ENCODE peak calls at places on chromosomes 4 and X, in six cellular contexts. E, G, Z, P, R and T are unnamed samples.

GRCh38 chr4:37993806-37994205 is 33.6 kb downstream of the PTTG2 start:
- DNase-seq in E (no peak), G (no peak), Z (no peak), P (no peak), R (peak), T (no peak)

GRCh38 chr4:37138019-37138653 is 106.4 kb upstream of the NWD2 start:
- DNase-seq in E (no peak), G (no peak), Z (no peak), P (no peak), R (no peak), T (no peak)

GRCh38 chrX:68881911-68882310 is 53.1 kb downstream of the EFNB1 start:
- DNase-seq in E (no peak), G (no peak), Z (no peak), P (no peak), R (no peak), T (no peak)

GRCh38 chrX:30065226-30065625 is 150.1 kb upstream of the MAGEB2 start:
- DNase-seq in E (no peak), G (no peak), Z (peak), P (no peak), R (no peak), T (no peak)

GRCh38 chrX:9912341-9912740 is 54.8 kb upstream of the CLDN34 start:
- DNase-seq in E (no peak), G (no peak), Z (peak), P (no peak), R (no peak), T (no peak)

GRCh38 chrX:51144828-51145442 is 187.7 kb upstream of the NUDT10 start:
- DNase-seq in E (no peak), G (no peak), Z (peak), P (no peak), R (no peak), T (peak)

GRCh38 chrX:13952581-13952980 is 77.1 kb downstream of the GEMIN8 start:
- DNase-seq in E (no peak), G (no peak), Z (no peak), P (no peak), R (no peak), T (no peak)

GRCh38 chr4:147325566-147325965 is 155.3 kb upstream of the EDNRA start:
- DNase-seq in E (no peak), G (no peak), Z (no peak), P (no peak), R (no peak), T (no peak)

GRCh38 chrX:26788402-26788998 is 572.5 kb downstream of the MAGEB5 start:
- DNase-seq in E (no peak), G (no peak), Z (no peak), P (no peak), R (no peak), T (no peak)

GRCh38 chr4:38740303-38740702 is 42.5 kb downstream of the TLR10 start:
- DNase-seq in E (no peak), G (no peak), Z (no peak), P (no peak), R (no peak), T (no peak)

GRCh38 chrX:32571579-32571978 is 639.8 kb downstream of the DMD start:
- DNase-seq in E (no peak), G (no peak), Z (peak), P (no peak), R (no peak), T (no peak)

GRCh38 chr4:138736362-138736761 is 279.2 kb upstream of the NOCT start:
- DNase-seq in E (no peak), G (no peak), Z (peak), P (no peak), R (no peak), T (no peak)

GRCh38 chrX:77276742-77277141 is 170.4 kb upstream of the FGF16 start:
- DNase-seq in E (no peak), G (no peak), Z (no peak), P (no peak), R (no peak), T (no peak)

GRCh38 chr4:139243448-139244365 is 36.3 kb downstream of the MGARP start:
- DNase-seq in E (no peak), G (no peak), Z (peak), P (no peak), R (no peak), T (no peak)

GRCh38 chrX:65476564-65476963 is 58.0 kb downstream of the LAS1L start:
- DNase-seq in E (no peak), G (no peak), Z (no peak), P (no peak), R (no peak), T (no peak)

GRCh38 chrX:153474718-153475117 is 4.3 kb upstream of the HAUS7 start:
- DNase-seq in E (no peak), G (no peak), Z (peak), P (peak), R (peak), T (peak)

GRCh38 chr4:47071863-47072441 is 40.6 kb downstream of the GABRB1 start:
- DNase-seq in E (no peak), G (no peak), Z (peak), P (no peak), R (no peak), T (no peak)

GRCh38 chr4:8393593-8394038 is 46.9 kb downstream of the ACOX3 start:
- DNase-seq in E (peak), G (no peak), Z (peak), P (peak), R (no peak), T (peak)

GRCh38 chr4:8167291-8167690 is 8.7 kb upstream of the ABLIM2 start:
- DNase-seq in E (no peak), G (no peak), Z (no peak), P (no peak), R (no peak), T (no peak)

GRCh38 chr4:109729563-109730293 is at the start of gene PLA2G12A:
- DNase-seq in E (no peak), G (peak), Z (peak), P (peak), R (peak), T (peak)

GRCh38 chr4:142354794-142355416 is 491.2 kb downstream of the INPP4B start:
- DNase-seq in E (no peak), G (no peak), Z (no peak), P (no peak), R (no peak), T (no peak)

GRCh38 chrX:1788300-1788911 is 173.5 kb downstream of the ASMT start:
- DNase-seq in E (peak), G (no peak), Z (no peak), P (no peak), R (no peak), T (no peak)

GRCh38 chr4:147780137-147780777 is 48.4 kb downstream of the ARHGAP10 start:
- DNase-seq in E (no peak), G (no peak), Z (no peak), P (peak), R (no peak), T (no peak)

GRCh38 chr4:144499777-144500176 is 146.2 kb upstream of the HHIP start:
- DNase-seq in E (no peak), G (no peak), Z (no peak), P (no peak), R (no peak), T (no peak)

GRCh38 chr4:156581282-156581681 is 390.3 kb downstream of the PDGFC start:
- DNase-seq in E (no peak), G (no peak), Z (no peak), P (no peak), R (no peak), T (no peak)

GRCh38 chrX:105653891-105654290 is 168.4 kb upstream of the NRK start:
- DNase-seq in E (no peak), G (no peak), Z (peak), P (no peak), R (no peak), T (no peak)

GRCh38 chr4:182973421-182974340 is 56.5 kb upstream of the DCTD start:
- DNase-seq in E (no peak), G (no peak), Z (peak), P (no peak), R (no peak), T (no peak)

GRCh38 chrX:27336466-27337091 is 126.6 kb downstream of the PPP4R3C start:
- DNase-seq in E (no peak), G (no peak), Z (no peak), P (peak), R (no peak), T (peak)

GRCh38 chr4:89420507-89420906 is 112.9 kb upstream of the GPRIN3 start:
- DNase-seq in E (no peak), G (no peak), Z (peak), P (no peak), R (no peak), T (no peak)

GRCh38 chrX:24306430-24306829 is 7.4 kb downstream of the SUPT20HL2 start:
- DNase-seq in E (no peak), G (no peak), Z (no peak), P (no peak), R (no peak), T (no peak)

GRCh38 chr4:139454646-139455045 is 725 bp downstream of the RAB33B start:
- DNase-seq in E (no peak), G (no peak), Z (no peak), P (no peak), R (no peak), T (no peak)

GRCh38 chr4:37715889-37716402 is 29.8 kb upstream of the RELL1 start:
- DNase-seq in E (no peak), G (no peak), Z (peak), P (peak), R (no peak), T (no peak)

GRCh38 chrX:53255738-53256191 is 25.6 kb downstream of the IQSEC2 start:
- DNase-seq in E (no peak), G (no peak), Z (no peak), P (no peak), R (no peak), T (no peak)

GRCh38 chr4:41155194-41155830 is 59.0 kb downstream of the APBB2 start:
- DNase-seq in E (no peak), G (no peak), Z (peak), P (no peak), R (no peak), T (no peak)

GRCh38 chr4:1543561-1543960 is 137.3 kb upstream of the NKX1-1 start:
- DNase-seq in E (no peak), G (no peak), Z (no peak), P (no peak), R (peak), T (no peak)

GRCh38 chrX:112803060-112803459 is 37.6 kb downstream of the AMOT start:
- DNase-seq in E (no peak), G (no peak), Z (no peak), P (no peak), R (no peak), T (no peak)

GRCh38 chr4:127997534-127998388 is 32.6 kb downstream of the ABHD18 start:
- DNase-seq in E (no peak), G (no peak), Z (peak), P (no peak), R (no peak), T (no peak)

DNA sequence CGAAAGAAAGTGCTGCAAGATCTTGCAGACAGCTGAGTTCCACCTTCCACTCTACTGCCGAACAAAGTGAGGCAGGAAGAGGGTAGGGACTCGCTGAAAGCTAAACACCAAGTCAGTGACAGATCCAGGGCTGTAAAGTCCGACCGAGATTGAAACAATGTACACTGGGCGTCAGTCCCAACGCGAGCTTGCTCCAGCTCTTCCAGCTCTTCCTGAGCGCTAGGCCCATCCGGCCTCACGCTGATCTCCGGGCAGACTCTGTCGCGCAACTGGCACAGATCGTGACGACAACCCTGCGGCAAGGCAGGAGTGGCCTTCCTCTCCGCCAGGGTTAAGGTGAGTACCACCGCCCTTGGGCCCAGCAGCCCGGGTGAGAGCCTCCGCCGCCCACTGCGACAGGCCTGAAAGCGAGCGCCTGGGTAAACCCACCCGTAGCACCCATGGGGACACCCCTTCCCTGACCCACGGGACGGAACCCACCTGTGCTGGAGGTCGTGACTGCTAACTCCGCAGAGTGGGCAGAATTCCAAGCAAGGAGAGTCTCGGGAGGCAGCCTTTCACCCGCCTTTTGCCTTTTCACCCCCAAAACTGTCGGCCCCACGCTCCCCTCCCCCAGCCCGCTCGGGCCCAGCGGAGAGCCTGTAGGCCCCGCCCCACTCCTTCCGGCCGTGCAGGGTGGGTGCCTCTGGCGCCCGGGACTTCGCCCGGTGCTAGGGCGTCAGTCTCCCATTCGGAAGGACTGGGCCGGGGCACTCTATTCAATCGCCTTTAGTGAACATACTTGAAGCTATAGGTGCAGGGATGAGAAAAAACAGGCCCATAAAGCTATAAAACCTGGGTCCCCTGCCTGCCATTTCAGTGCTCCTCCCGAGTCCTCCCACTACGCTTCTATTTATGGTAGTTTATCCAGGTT is at the start of gene TMLHE:
- DNase-seq in E (no peak), G (peak), Z (peak), P (peak), R (peak), T (peak)
- H3K27ac ChIP-seq in E (peak), G (peak), Z (peak), P (peak), R (peak), T (peak)

DNA sequence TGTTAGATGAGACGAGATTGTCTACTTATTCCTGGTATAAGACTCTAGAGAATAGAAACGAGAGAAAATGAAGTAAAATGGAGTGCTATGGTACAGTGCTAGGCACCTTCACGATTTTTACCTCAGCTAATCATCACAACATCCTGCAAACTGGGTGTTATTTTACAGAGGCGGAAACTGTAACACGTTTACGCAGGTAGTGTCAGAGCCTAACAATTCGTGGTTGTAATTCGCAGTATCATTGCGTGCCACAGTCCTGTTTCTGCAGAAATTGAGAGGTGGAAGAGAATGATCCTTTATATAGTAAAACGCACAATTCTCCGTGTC is 383 bp upstream of the TBC1D19 start:
- DNase-seq in E (no peak), G (no peak), Z (peak), P (no peak), R (no peak), T (no peak)
- TF ChIP-seq CTCF in E (no peak), G (no peak), Z (no peak), P (no peak), R (no peak), T (no peak)

DNA sequence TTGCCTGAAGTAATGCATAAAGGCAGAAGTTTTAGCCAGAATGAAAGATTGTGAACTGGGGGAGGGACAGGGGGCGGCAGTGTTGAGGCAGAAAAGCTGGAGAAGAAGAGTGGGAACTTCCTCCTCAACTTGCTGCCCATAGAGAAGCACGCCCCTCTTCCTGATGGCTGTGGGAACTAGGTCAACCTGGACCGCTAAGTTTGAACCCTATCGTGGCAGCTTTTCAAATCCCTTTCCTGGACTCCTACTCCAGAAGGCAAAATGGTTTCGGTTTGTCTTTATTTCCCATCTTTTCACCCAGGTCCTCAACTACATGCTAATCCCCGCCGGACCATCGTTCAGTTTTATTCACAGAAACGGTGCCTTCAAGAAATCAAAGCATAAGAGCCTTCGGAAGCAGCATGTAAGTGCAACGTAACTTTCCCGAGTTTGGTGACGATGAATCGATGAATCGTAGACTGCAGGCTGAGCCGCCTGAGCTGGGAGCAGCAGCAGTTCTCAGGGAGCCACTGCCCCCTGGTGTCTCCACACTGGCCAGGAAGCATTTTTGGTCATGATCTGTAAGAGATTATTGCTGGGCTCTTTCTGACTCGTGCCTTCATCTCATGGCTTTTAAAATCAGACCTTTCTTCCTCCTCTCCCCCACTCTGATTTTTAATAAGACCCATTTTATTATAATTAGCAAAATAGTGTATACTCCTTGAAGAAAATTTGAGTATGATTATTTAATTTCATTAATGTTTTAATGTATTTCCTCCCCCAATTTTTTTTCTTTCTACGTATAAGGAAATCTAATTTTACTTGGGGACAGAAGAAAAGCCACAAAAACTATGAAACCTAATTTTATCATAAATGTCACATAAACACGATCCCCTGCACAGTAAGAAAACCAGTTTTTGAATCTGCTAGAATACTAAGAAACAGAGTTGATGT is 21.4 kb downstream of the SPINK2 start:
- DNase-seq in E (peak), G (peak), Z (peak), P (peak), R (no peak), T (peak)
- H3K27ac ChIP-seq in E (peak), G (peak), Z (peak), P (peak), R (peak), T (peak)

GRCh38 chr4:173017802-173018201 is 150.8 kb upstream of the GALNT7 start:
- DNase-seq in E (no peak), G (no peak), Z (no peak), P (no peak), R (no peak), T (no peak)
- TF ChIP-seq CTCF in E (no peak), G (no peak), Z (no peak), P (no peak), R (no peak), T (no peak)

GRCh38 chr4:84378277-84378838 is 120.7 kb downstream of the NKX6-1 start:
- DNase-seq in E (no peak), G (no peak), Z (no peak), P (no peak), R (no peak), T (no peak)

GRCh38 chr4:84381759-84382158 is 117.3 kb downstream of the NKX6-1 start:
- DNase-seq in E (no peak), G (no peak), Z (no peak), P (no peak), R (no peak), T (no peak)

GRCh38 chr4:84379881-84380618 is 119.0 kb downstream of the NKX6-1 start:
- DNase-seq in E (no peak), G (no peak), Z (peak), P (no peak), R (no peak), T (no peak)

DNA sequence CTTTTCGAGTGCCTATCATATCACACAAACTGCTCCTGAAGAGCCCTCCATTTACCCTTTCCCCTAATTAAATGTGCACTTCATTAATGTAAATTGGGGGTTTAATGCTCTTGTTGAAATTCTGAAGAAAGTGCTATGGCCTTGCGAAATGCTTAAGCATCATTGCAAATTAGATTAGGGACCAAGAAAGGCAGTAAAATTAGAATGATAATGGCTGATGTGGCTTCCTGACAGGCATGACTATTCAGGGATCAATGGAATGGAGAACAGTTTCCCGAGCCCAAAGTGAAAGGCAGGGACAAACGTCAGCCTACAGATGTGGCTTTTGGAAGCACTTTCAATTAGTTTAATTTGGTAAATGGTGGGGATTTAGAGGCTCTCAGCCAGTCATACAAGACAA is 120.1 kb downstream of the NKX6-1 start:
- DNase-seq in E (no peak), G (no peak), Z (no peak), P (no peak), R (no peak), T (no peak)
- H3K27ac ChIP-seq in E (no peak), G (no peak), Z (no peak), P (no peak), R (no peak), T (no peak)

GRCh38 chrX:8724176-8724757 is 7.7 kb downstream of the ANOS1 start:
- DNase-seq in E (no peak), G (no peak), Z (no peak), P (no peak), R (no peak), T (no peak)

GRCh38 chrX:8730812-8731578 is 942 bp downstream of the ANOS1 start:
- DNase-seq in E (no peak), G (no peak), Z (no peak), P (no peak), R (peak), T (peak)

GRCh38 chrX:8726031-8726652 is 5.8 kb downstream of the ANOS1 start:
- DNase-seq in E (no peak), G (no peak), Z (peak), P (no peak), R (no peak), T (no peak)

GRCh38 chrX:8731579-8732395 is at the start of gene ANOS1:
- DNase-seq in E (no peak), G (no peak), Z (peak), P (no peak), R (peak), T (peak)

GRCh38 chrX:8728932-8729331 is 3.0 kb downstream of the ANOS1 start:
- DNase-seq in E (no peak), G (no peak), Z (no peak), P (no peak), R (no peak), T (no peak)
- TF ChIP-seq CTCF in E (no peak), G (no peak), Z (no peak), P (no peak), R (no peak), T (no peak)

DNA sequence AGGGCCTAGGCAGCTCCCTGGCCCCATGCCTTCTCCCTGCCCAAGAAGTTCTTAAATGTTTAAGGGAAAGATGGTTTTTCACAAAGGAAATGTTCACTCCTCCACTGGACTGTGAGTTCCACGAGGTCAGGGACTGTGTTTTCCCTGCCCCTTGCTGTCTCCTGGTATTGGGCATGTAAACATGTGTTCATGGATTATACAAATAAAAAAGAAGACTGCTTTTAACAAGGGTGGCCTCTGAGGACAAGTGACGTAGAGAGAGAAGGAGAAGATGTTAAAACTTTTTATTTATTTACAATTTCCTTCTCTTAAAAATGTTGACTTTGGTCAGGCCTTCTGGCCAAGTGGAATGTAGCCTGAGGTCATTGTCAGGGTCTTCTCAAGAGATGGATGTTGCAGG is 66.0 kb downstream of the FHDC1 start:
- DNase-seq in E (no peak), G (no peak), Z (no peak), P (no peak), R (no peak), T (no peak)
- H3K27ac ChIP-seq in E (no peak), G (no peak), Z (no peak), P (no peak), R (no peak), T (no peak)

GRCh38 chrX:47523713-47524166 is 37.3 kb upstream of the ARAF start:
- DNase-seq in E (no peak), G (no peak), Z (no peak), P (no peak), R (no peak), T (no peak)
- TF ChIP-seq CTCF in E (no peak), G (no peak), Z (no peak), P (no peak), R (no peak), T (no peak)